ENCODE peak calls at places on chromosome 2, in four cellular contexts. L is suprapubic skin, D is adrenal gland, M is lung microvascular endothelial cell. E is an unnamed sample.

GRCh38 chr2:229712125-229712524 is 2.2 kb downstream of the DNER start:
- DNase-seq in L (no peak), D (no peak), M (peak), E (no peak)

GRCh38 chr2:21330786-21331391 is 207.1 kb downstream of the TDRD15 start:
- DNase-seq in M (no peak), L (no peak), D (no peak), E (no peak)

GRCh38 chr2:44777542-44777941 is 164.0 kb upstream of the SIX3 start:
- DNase-seq in L (no peak), D (no peak), M (no peak), E (no peak)

GRCh38 chr2:9613291-9613690 is 17.5 kb downstream of the YWHAQ start:
- DNase-seq in M (peak), D (no peak), L (no peak), E (no peak)

GRCh38 chr2:201466050-201466660 is 14.6 kb downstream of the STRADB start:
- DNase-seq in D (peak), M (peak), L (no peak), E (no peak)

GRCh38 chr2:191347881-191348280 is 102.7 kb downstream of the MYO1B start:
- DNase-seq in M (no peak), D (no peak), L (no peak), E (no peak)

GRCh38 chr2:199956062-199956380 is 639 bp downstream of the MAIP1 start:
- DNase-seq in L (no peak), M (peak), D (no peak), E (no peak)

GRCh38 chr2:207055254-207055653 is 110.5 kb downstream of the KLF7 start:
- DNase-seq in D (no peak), L (no peak), M (no peak), E (no peak)

GRCh38 chr2:64923385-64923710 is 65.9 kb upstream of the SLC1A4 start:
- DNase-seq in D (no peak), L (no peak), M (no peak), E (no peak)

GRCh38 chr2:17667898-17668297 is 85.7 kb downstream of the SMC6 start:
- DNase-seq in M (no peak), L (no peak), D (no peak), E (no peak)

GRCh38 chr2:234257859-234258561 is 207.5 kb downstream of the SPP2 start:
- DNase-seq in M (peak), D (peak), L (peak), E (no peak)

GRCh38 chr2:236440110-236440881 is 129.3 kb upstream of the ACKR3 start:
- DNase-seq in D (no peak), L (no peak), M (no peak), E (no peak)

GRCh38 chr2:54881759-54882158 is 158.3 kb downstream of the EML6 start:
- DNase-seq in M (no peak), L (no peak), D (no peak), E (no peak)

GRCh38 chr2:119117408-119117807 is 41.1 kb downstream of the C1QL2 start:
- DNase-seq in L (no peak), M (no peak), D (no peak), E (peak)

GRCh38 chr2:74457549-74458131 is 598 bp upstream of the WBP1 start:
- DNase-seq in L (peak), M (no peak), D (peak), E (no peak)

GRCh38 chr2:226656367-226656766 is 143.3 kb downstream of the IRS1 start:
- DNase-seq in M (no peak), D (no peak), L (no peak), E (no peak)

GRCh38 chr2:231919341-231920035 is 6.7 kb downstream of the NPPC start:
- DNase-seq in D (no peak), M (no peak), L (no peak), E (no peak)

GRCh38 chr2:237205111-237205541 is 119.4 kb downstream of the COPS8 start:
- DNase-seq in D (no peak), M (peak), L (no peak), E (no peak)

GRCh38 chr2:37590119-37590571 is 81.3 kb downstream of the CDC42EP3 start:
- DNase-seq in L (no peak), M (peak), D (no peak), E (no peak)

GRCh38 chr2:120132190-120132589 is 91.0 kb downstream of the TMEM185B start:
- DNase-seq in L (no peak), D (peak), M (peak), E (no peak)

GRCh38 chr2:68059769-68060525 is 2.9 kb downstream of the C1D start:
- DNase-seq in M (no peak), L (no peak), D (no peak), E (no peak)

GRCh38 chr2:43344911-43345373 is 118.5 kb upstream of the ZFP36L2 start:
- DNase-seq in M (no peak), D (no peak), L (no peak), E (no peak)

GRCh38 chr2:85231952-85232351 is 95.8 kb downstream of the TGOLN2 start:
- DNase-seq in M (no peak), D (no peak), L (no peak), E (no peak)

GRCh38 chr2:38850045-38850444 is 25.7 kb downstream of the DHX57 start:
- DNase-seq in D (no peak), M (no peak), L (no peak), E (no peak)

GRCh38 chr2:63035169-63035568 is 15.5 kb upstream of the OTX1 start:
- DNase-seq in L (no peak), M (peak), D (no peak), E (no peak)

GRCh38 chr2:29143657-29144056 is 28.4 kb downstream of the CLIP4 start:
- DNase-seq in M (no peak), L (no peak), D (no peak), E (no peak)

GRCh38 chr2:127085260-127085666 is 21.7 kb downstream of the BIN1 start:
- DNase-seq in M (no peak), D (no peak), L (no peak), E (no peak)

GRCh38 chr2:215461836-215462532 is 26.1 kb upstream of the FN1 start:
- DNase-seq in M (peak), D (no peak), L (no peak), E (no peak)

GRCh38 chr2:240795468-240795867 is 24.6 kb downstream of the KIF1A start:
- DNase-seq in D (no peak), M (no peak), L (no peak), E (no peak)

GRCh38 chr2:224426650-224427049 is 24.7 kb upstream of the FAM124B start:
- DNase-seq in M (no peak), D (no peak), L (no peak), E (no peak)